ENCODE peak calls at places on chromosome 14, in nine cellular contexts. U is A549, K is HCT116, G is lung, A is psoas muscle, E is body of pancreas, F is uterus, Y is tibial artery, R is adrenal gland. Q is an unnamed sample.

GRCh38 chr14:63266106-63266505 is 52.6 kb downstream of the GPHB5 start:
- DNase-seq in A (no peak), F (no peak), R (no peak), G (no peak), U (no peak), E (no peak), Y (no peak), K (no peak), Q (no peak)

GRCh38 chr14:23077962-23078361 is 17.0 kb downstream of the ACIN1 start:
- DNase-seq in R (no peak), A (no peak), K (no peak), G (no peak), U (no peak), F (no peak), E (no peak), Y (no peak), Q (no peak)

GRCh38 chr14:102556098-102556677 is 36.3 kb upstream of the RCOR1 start:
- DNase-seq in Y (no peak), E (no peak), F (no peak), G (no peak), R (no peak), K (no peak), A (no peak), U (no peak), Q (no peak)

GRCh38 chr14:33457021-33457420 is 493.9 kb downstream of the EGLN3 start:
- DNase-seq in U (no peak), K (no peak), A (no peak), Y (no peak), G (no peak), F (no peak), R (no peak), E (no peak), Q (no peak)

GRCh38 chr14:69049675-69050074 is 70.6 kb upstream of the ACTN1 start:
- DNase-seq in K (no peak), Y (no peak), G (no peak), A (no peak), U (no peak), F (peak; percentile 59), R (peak; percentile 83), E (no peak), Q (no peak)

GRCh38 chr14:55212611-55213010 is 21.2 kb upstream of the DLGAP5 start:
- DNase-seq in F (no peak), G (no peak), Y (no peak), U (no peak), A (no peak), E (no peak), K (no peak), R (no peak), Q (no peak)

GRCh38 chr14:70416322-70416716 is 571 bp downstream of the SYNJ2BP start:
- DNase-seq in Y (no peak), E (no peak), U (no peak), R (no peak), A (no peak), F (no peak), K (no peak), G (no peak), Q (no peak)

GRCh38 chr14:65249471-65250161 is 147.3 kb upstream of the MAX start:
- DNase-seq in F (no peak), R (no peak), G (no peak), K (no peak), E (no peak), U (no peak), Y (no peak), A (no peak), Q (no peak)

GRCh38 chr14:34569750-34570149 is 30.2 kb upstream of the EAPP start:
- DNase-seq in E (no peak), K (no peak), F (no peak), R (no peak), Y (no peak), U (no peak), G (no peak), A (no peak), Q (no peak)

GRCh38 chr14:61452452-61452851 is 131.1 kb downstream of the PRKCH start:
- DNase-seq in K (no peak), E (no peak), R (no peak), U (no peak), Y (no peak), F (no peak), A (no peak), G (no peak), Q (no peak)

GRCh38 chr14:94671870-94672444 is 59.8 kb downstream of the SERPINA3 start:
- DNase-seq in K (no peak), G (no peak), U (no peak), A (no peak), R (no peak), E (no peak), Y (no peak), F (no peak), Q (no peak)

GRCh38 chr14:53249059-53249458 is 95.9 kb upstream of the DDHD1 start:
- DNase-seq in U (no peak), F (no peak), A (no peak), R (no peak), Y (no peak), G (no peak), K (no peak), E (no peak), Q (no peak)

GRCh38 chr14:22008098-22008412 is 334.4 kb upstream of the OR4E1 start:
- DNase-seq in Y (no peak), G (no peak), U (no peak), E (no peak), K (no peak), F (no peak), R (no peak), A (no peak), Q (no peak)

GRCh38 chr14:53409974-53410373 is 256.9 kb upstream of the DDHD1 start:
- DNase-seq in R (no peak), F (no peak), K (no peak), E (no peak), A (no peak), Y (no peak), U (no peak), G (no peak), Q (no peak)

GRCh38 chr14:47675489-47676300 is at the start of gene MDGA2:
- DNase-seq in E (peak; percentile 7), U (peak; percentile 7), R (no peak), K (no peak), Y (no peak), G (no peak), F (no peak), A (peak; percentile 39), Q (no peak)

GRCh38 chr14:81464253-81465001 is 64.3 kb upstream of the STON2 start:
- DNase-seq in Y (no peak), K (peak; percentile 40), R (peak; percentile 67), U (peak; percentile 60), F (no peak), G (peak; percentile 54), E (peak; percentile 54), A (no peak), Q (peak; percentile 63)

GRCh38 chr14:103084021-103084919 is at the start of gene LBHD2:
- DNase-seq in U (no peak), E (peak; percentile 8), A (peak; percentile 39), F (no peak), K (no peak), R (no peak), G (no peak), Y (no peak), Q (no peak)

GRCh38 chr14:94548999-94549985 is 11.9 kb upstream of the SERPINA4 start:
- DNase-seq in K (peak; percentile 28), A (peak; percentile 62), Y (peak; percentile 74), G (peak; percentile 61), R (peak; percentile 69), U (peak; percentile 44), F (peak; percentile 45), E (peak; percentile 63), Q (peak; percentile 45)

GRCh38 chr14:97655169-97655948 is 858.2 kb downstream of the VRK1 start:
- DNase-seq in Y (no peak), U (no peak), G (no peak), K (no peak), E (no peak), A (no peak), F (no peak), R (no peak), Q (no peak)

GRCh38 chr14:28609228-28609828 is 157.3 kb upstream of the FOXG1 start:
- DNase-seq in U (peak; percentile 1), G (no peak), A (peak; percentile 48), F (no peak), Y (no peak), R (peak; percentile 66), K (peak; percentile 3), E (peak; percentile 30), Q (peak; percentile 8)

DNA sequence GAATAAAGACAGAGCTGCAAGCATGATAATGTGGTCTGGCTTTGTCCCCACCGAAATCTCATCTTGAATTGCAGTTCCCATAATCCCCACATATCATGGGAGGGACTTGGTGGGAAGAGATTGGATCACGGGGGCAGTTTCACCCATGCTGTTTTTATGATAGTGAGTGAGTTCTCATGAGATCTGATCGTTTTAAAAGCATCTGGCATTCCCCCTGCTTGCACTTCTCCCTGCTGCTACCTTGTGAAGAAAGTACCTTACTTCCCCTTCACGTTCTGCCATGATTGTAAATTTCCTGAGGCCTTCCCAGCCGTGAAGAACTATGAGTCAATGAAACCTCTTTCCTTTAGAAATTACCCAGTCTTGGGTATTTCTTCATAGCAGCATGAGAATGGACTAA is 158.7 kb downstream of the SLC35F4 start:
- DNase-seq in A (no peak), Y (no peak), K (no peak), E (no peak), G (no peak), R (no peak), F (no peak), U (no peak), Q (no peak)
- H3K27ac ChIP-seq in A (no peak overlapping the region), Y (no peak overlapping the region), K (no peak overlapping the region), E (no peak overlapping the region), G (no peak overlapping the region), R (no peak overlapping the region), F (no peak overlapping the region), U (no peak overlapping the region), Q (no peak overlapping the region)

DNA sequence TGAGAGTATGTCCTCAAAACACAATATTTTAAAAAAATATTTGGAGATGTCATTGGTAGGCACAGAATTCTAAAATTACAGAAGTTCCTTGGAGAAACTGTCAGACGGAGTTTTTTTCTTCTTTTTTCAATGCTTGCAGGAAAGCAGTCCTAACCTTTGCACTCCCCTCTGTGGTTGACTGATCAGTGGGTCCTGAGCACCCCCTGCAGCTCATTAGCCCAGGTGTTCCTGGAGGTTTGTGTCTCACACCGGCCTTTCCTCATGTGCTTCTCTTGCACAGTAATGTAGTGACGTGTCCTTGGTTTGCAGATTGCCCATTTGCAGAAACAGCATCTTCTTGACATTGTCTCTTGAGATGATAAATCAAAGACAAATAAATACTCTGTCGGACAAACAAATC is 513.0 kb downstream of the TMEM121 start:
- DNase-seq in R (peak; percentile 4), A (no peak), Y (no peak), G (peak; percentile 45), E (no peak), F (no peak), K (peak; percentile 7), U (no peak), Q (no peak)
- TF ChIP-seq CTCF in R (no peak), A (no peak), Y (no peak), G (no peak), E (peak; percentile 10), F (no peak), K (peak; percentile 55), U (peak; percentile 38), Q (no peak)

GRCh38 chr14:76957224-76957881 is 71.2 kb downstream of the IRF2BPL start:
- DNase-seq in A (no peak), G (no peak), U (no peak), Y (no peak), F (no peak), R (no peak), E (no peak), K (no peak), Q (no peak)
- H3K27ac ChIP-seq in A (peak overlapping the region; percentile 99), G (peak overlapping the region; percentile 98), U (peak overlapping the region; percentile 96), Y (peak overlapping the region; percentile 92), F (peak overlapping the region; percentile 92), R (peak overlapping the region; percentile 99), E (peak overlapping the region; percentile 91), K (peak overlapping the region; percentile 100), Q (peak overlapping the region; percentile 98)

GRCh38 chr14:45134051-45134958 is at the start of gene FKBP3:
- DNase-seq in G (peak; percentile 97), A (peak; percentile 97), F (peak; percentile 94), Y (peak; percentile 98), R (peak; percentile 99), K (peak; percentile 99), U (peak; percentile 97), E (peak; percentile 98), Q (peak; percentile 94)
- TF ChIP-seq CTCF in G (no peak), A (peak; percentile 15), F (peak; percentile 4), Y (no peak), R (no peak), K (peak; percentile 33), U (peak; percentile 37), E (no peak), Q (no peak)

Q was measured in heart right ventricle.